ENCODE peak calls at places on chromosome 5, in nine cellular contexts. C, U, G, E, V, J, M, S and T are unnamed samples.

GRCh38 chr5:50967388-50968039 is 301.1 kb downstream of the PARP8 start:
- DNase-seq in J (no peak), M (no peak), E (no peak), S (peak; percentile 34), V (no peak), C (no peak), U (no peak), G (no peak), T (no peak)

GRCh38 chr5:69503144-69503488 is 10.5 kb downstream of the OCLN start:
- DNase-seq in M (no peak), C (no peak), S (no peak), E (no peak), U (no peak), G (no peak), J (no peak), V (no peak), T (no peak)

GRCh38 chr5:72115277-72115676 is 8.0 kb downstream of the MAP1B start:
- DNase-seq in M (no peak), G (no peak), U (no peak), J (no peak), V (no peak), E (no peak), C (no peak), S (no peak), T (no peak)

GRCh38 chr5:130710596-130710995 is 454.5 kb downstream of the HINT1 start:
- DNase-seq in C (no peak), J (no peak), S (peak; percentile 27), U (peak; percentile 68), G (no peak), M (no peak), V (peak; percentile 47), E (peak; percentile 92), T (no peak)

GRCh38 chr5:81202652-81203051 is 30.5 kb upstream of the CKMT2 start:
- DNase-seq in S (no peak), V (peak; percentile 33), C (no peak), M (no peak), E (no peak), J (no peak), U (peak; percentile 10), G (no peak), T (no peak)

GRCh38 chr5:16791036-16791705 is 144.9 kb downstream of the MYO10 start:
- DNase-seq in V (peak; percentile 83), M (no peak), S (peak; percentile 50), G (no peak), U (peak; percentile 70), C (peak; percentile 35), E (peak; percentile 53), J (no peak), T (peak; percentile 63)

GRCh38 chr5:72695659-72696058 is 120.8 kb upstream of the TNPO1 start:
- DNase-seq in V (no peak), M (no peak), G (no peak), C (no peak), E (no peak), J (no peak), S (no peak), U (no peak), T (no peak)

GRCh38 chr5:144318011-144318410 is 147.3 kb downstream of the KCTD16 start:
- DNase-seq in E (no peak), M (no peak), J (no peak), S (no peak), C (no peak), G (no peak), U (no peak), V (no peak), T (no peak)

GRCh38 chr5:36377192-36377591 is 75.5 kb upstream of the RANBP3L start:
- DNase-seq in M (no peak), J (no peak), E (no peak), V (no peak), U (no peak), G (no peak), C (no peak), S (no peak), T (no peak)

GRCh38 chr5:145887976-145888574 is 15.3 kb upstream of the GRXCR2 start:
- DNase-seq in J (no peak), U (peak; percentile 60), G (no peak), M (no peak), S (peak; percentile 72), E (peak; percentile 70), V (peak; percentile 70), C (peak; percentile 10), T (no peak)

GRCh38 chr5:90227688-90228087 is 181.9 kb downstream of the CETN3 start:
- DNase-seq in J (no peak), G (no peak), E (no peak), S (no peak), C (no peak), M (no peak), U (no peak), V (no peak), T (no peak)

GRCh38 chr5:42059778-42060464 is 134.8 kb downstream of the FBXO4 start:
- DNase-seq in V (no peak), G (no peak), U (no peak), M (no peak), S (no peak), J (no peak), E (no peak), C (no peak), T (no peak)

GRCh38 chr5:97224112-97224750 is 41.2 kb upstream of the RIOK2 start:
- DNase-seq in E (no peak), U (peak; percentile 17), V (peak; percentile 16), G (no peak), J (no peak), C (no peak), S (no peak), M (no peak), T (no peak)

GRCh38 chr5:54838843-54839242 is 146.6 kb downstream of the ESM1 start:
- DNase-seq in G (no peak), J (no peak), V (no peak), M (no peak), U (no peak), S (no peak), C (no peak), E (no peak), T (no peak)

GRCh38 chr5:179297026-179297425 is 48.2 kb downstream of the ADAMTS2 start:
- DNase-seq in V (no peak), J (no peak), G (no peak), M (no peak), E (no peak), U (no peak), S (no peak), C (no peak), T (no peak)

GRCh38 chr5:74179183-74179582 is 461.3 kb downstream of the ENC1 start:
- DNase-seq in M (peak; percentile 92), G (no peak), S (no peak), C (no peak), U (peak; percentile 93), J (no peak), V (peak; percentile 92), E (peak; percentile 81), T (no peak)

GRCh38 chr5:156402387-156402921 is 75.5 kb downstream of the SGCD start:
- DNase-seq in J (no peak), G (no peak), C (peak; percentile 67), M (no peak), E (no peak), S (no peak), V (no peak), U (no peak), T (peak; percentile 78)

GRCh38 chr5:159992566-159992965 is 16.4 kb upstream of the TTC1 start:
- DNase-seq in E (no peak), V (no peak), M (no peak), C (no peak), J (no peak), U (no peak), S (no peak), G (no peak), T (no peak)

GRCh38 chr5:159990506-159990905 is 18.4 kb upstream of the TTC1 start:
- DNase-seq in E (no peak), S (no peak), C (no peak), V (peak; percentile 29), U (peak; percentile 28), J (no peak), M (no peak), G (no peak), T (no peak)

GRCh38 chr5:159982421-159983173 is 26.3 kb upstream of the TTC1 start:
- DNase-seq in V (no peak), J (no peak), E (no peak), M (no peak), G (no peak), C (no peak), S (no peak), U (no peak), T (no peak)

GRCh38 chr5:159987031-159987674 is 21.8 kb upstream of the TTC1 start:
- DNase-seq in U (peak; percentile 53), E (peak; percentile 50), J (peak; percentile 62), M (no peak), C (peak; percentile 82), G (peak; percentile 81), V (peak; percentile 60), S (peak; percentile 95), T (peak; percentile 87)
- TF ChIP-seq CTCF in U (peak; percentile 58), E (peak; percentile 87), J (peak; percentile 56), M (peak; percentile 76), C (peak; percentile 76), G (peak; percentile 78), V (peak; percentile 69), S (peak; percentile 83), T (peak; percentile 90)

GRCh38 chr5:35166043-35166442 is 64.2 kb downstream of the PRLR start:
- DNase-seq in M (no peak), J (no peak), C (no peak), U (no peak), V (no peak), G (no peak), E (no peak), S (no peak), T (no peak)
- TF ChIP-seq CTCF in M (peak; percentile 19), J (no peak), C (no peak), U (peak; percentile 37), V (no peak), G (no peak), E (peak; percentile 29), S (no peak), T (no peak)

DNA sequence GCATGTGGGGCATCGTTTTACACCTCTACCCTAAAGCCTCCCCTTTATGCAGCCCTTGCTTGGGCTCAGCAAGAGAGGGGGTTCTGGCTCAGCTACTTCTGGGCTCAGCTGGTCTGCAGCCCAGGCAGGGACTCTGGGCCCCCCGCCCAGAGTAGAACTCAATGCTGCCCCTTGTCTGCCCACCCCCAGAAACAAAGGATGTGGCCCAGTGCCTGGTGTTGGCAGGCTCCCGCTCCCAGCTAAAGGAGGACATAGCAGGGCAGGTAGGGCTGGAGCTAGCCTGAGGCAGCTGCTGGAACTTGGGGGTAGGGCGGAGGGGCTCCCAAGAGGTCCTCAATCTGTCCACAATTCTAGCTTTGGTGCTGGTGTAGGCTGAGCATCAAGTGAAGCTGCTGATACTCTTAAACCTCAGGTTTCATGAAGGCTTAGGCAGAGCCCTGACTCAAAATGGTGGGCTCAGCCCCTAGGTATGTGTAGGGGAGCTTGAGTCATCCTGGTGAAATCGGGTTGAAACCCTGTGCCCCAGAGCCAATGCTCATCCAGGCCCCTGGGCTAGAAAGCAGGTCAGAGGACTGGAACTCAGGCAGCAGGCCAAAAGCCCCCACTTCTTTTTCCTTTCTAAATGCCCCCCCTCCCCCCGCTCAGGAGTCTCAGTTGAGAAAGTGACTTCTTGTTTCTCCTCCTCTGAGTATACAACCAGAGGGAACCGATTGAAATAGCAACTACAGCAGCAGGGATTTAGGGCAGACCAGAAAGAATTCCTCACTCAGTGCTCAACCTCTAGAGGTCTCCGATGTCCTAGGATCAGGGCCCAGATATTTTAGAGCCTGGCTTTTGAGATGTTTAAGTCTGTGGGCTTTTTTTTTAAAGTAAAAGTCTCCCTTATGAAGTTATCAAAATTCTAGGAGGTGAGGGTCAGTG is 11.4 kb downstream of the PSD2 start:
- DNase-seq in J (no peak), E (no peak), C (no peak), G (no peak), V (no peak), S (no peak), U (no peak), M (no peak), T (no peak)
- TF ChIP-seq CTCF in J (no peak), E (no peak), C (no peak), G (no peak), V (no peak), S (no peak), U (no peak), M (no peak), T (no peak)

GRCh38 chr5:31651241-31651640 is 12.3 kb downstream of the PDZD2 start:
- DNase-seq in V (no peak), E (no peak), M (no peak), G (no peak), C (no peak), U (no peak), S (no peak), J (no peak), T (no peak)
- TF ChIP-seq CTCF in V (no peak), E (no peak), M (no peak), G (no peak), C (no peak), U (no peak), S (no peak), J (no peak), T (no peak)